ENCODE peak calls at places on chromosome 4, in seven cellular contexts. R is GM23248, P is astrocyte of the hippocampus, Q is coronary artery, D is mesendoderm, B is H9, N is tibial artery. S is an unnamed sample.

GRCh38 chr4:40227284-40227683 is 30.5 kb downstream of the RHOH start:
- DNase-seq in B (no peak), P (no peak), N (no peak), D (peak), Q (no peak), R (no peak), S (no peak)

GRCh38 chr4:164815711-164816110 is 61.3 kb upstream of the APELA start:
- DNase-seq in P (no peak), D (peak), N (no peak), R (no peak), B (no peak), Q (no peak), S (no peak)

GRCh38 chr4:153081181-153081580 is 123.1 kb upstream of the TRIM2 start:
- DNase-seq in B (no peak), P (no peak), D (no peak), N (no peak), R (no peak), Q (no peak), S (no peak)

GRCh38 chr4:30875659-30876269 is 155.6 kb downstream of the PCDH7 start:
- DNase-seq in B (no peak), D (no peak), Q (no peak), R (no peak), N (no peak), P (no peak), S (no peak)

GRCh38 chr4:89110541-89110985 is 770 bp upstream of the TIGD2 start:
- DNase-seq in B (peak), Q (no peak), P (no peak), R (no peak), N (no peak), D (peak), S (no peak)

GRCh38 chr4:91838181-91838861 is 465.4 kb upstream of the GRID2 start:
- DNase-seq in P (no peak), N (no peak), Q (no peak), D (no peak), R (no peak), B (no peak), S (no peak)

GRCh38 chr4:138113819-138114415 is 128.2 kb downstream of the SLC7A11 start:
- DNase-seq in B (no peak), N (no peak), D (no peak), R (peak), Q (no peak), P (peak), S (no peak)

GRCh38 chr4:112170451-112170993 is 25.3 kb downstream of the FAM241A start:
- DNase-seq in R (peak), P (peak), B (no peak), Q (no peak), N (no peak), D (peak), S (no peak)

GRCh38 chr4:144831971-144832370 is 186.0 kb downstream of the HHIP start:
- DNase-seq in D (no peak), Q (no peak), B (no peak), R (no peak), N (no peak), P (no peak), S (no peak)

GRCh38 chr4:24771241-24771640 is 24.1 kb upstream of the SOD3 start:
- DNase-seq in D (no peak), B (no peak), P (no peak), N (no peak), R (no peak), Q (no peak), S (no peak)

GRCh38 chr4:145098675-145099037 is 545 bp downstream of the ABCE1 start:
- DNase-seq in B (no peak), N (peak), D (no peak), P (peak), R (peak), Q (peak), S (no peak)

GRCh38 chr4:152968806-152969394 is 32.8 kb downstream of the FHDC1 start:
- DNase-seq in R (peak), N (no peak), Q (no peak), D (no peak), P (peak), B (no peak), S (no peak)

GRCh38 chr4:99205104-99205979 is 13.7 kb downstream of the ADH6 start:
- DNase-seq in P (no peak), N (peak), Q (no peak), R (peak), B (no peak), D (peak), S (no peak)

GRCh38 chr4:141134051-141134450 is 782 bp upstream of the RNF150 start:
- DNase-seq in N (no peak), R (peak), Q (no peak), P (no peak), D (no peak), B (no peak), S (no peak)

GRCh38 chr4:119512398-119512797 is 116.2 kb downstream of the PDE5A start:
- DNase-seq in B (no peak), R (no peak), N (no peak), P (no peak), D (peak), Q (no peak), S (no peak)

GRCh38 chr4:32876546-32876945 is 2156.4 kb downstream of the PCDH7 start:
- DNase-seq in D (no peak), B (no peak), N (no peak), Q (no peak), P (no peak), R (no peak), S (no peak)

GRCh38 chr4:24777528-24777927 is 17.8 kb upstream of the SOD3 start:
- DNase-seq in R (no peak), N (no peak), Q (no peak), P (no peak), D (no peak), B (no peak), S (no peak)

GRCh38 chr4:28682872-28683271 is 1822.2 kb downstream of the STIM2 start:
- DNase-seq in R (no peak), D (peak), Q (no peak), B (no peak), P (no peak), N (no peak), S (no peak)

GRCh38 chr4:105122334-105122733 is 24.3 kb upstream of the TET2 start:
- DNase-seq in B (peak), N (no peak), D (peak), P (peak), Q (no peak), R (peak), S (no peak)

GRCh38 chr4:174631901-174632758 is 109.8 kb upstream of the HPGD start:
- DNase-seq in B (no peak), D (peak), P (peak), N (no peak), Q (no peak), R (peak), S (no peak)

GRCh38 chr4:187480146-187481145 is 515.1 kb upstream of the ZFP42 start:
- DNase-seq in R (peak), P (peak), N (peak), B (no peak), D (no peak), Q (no peak), S (no peak)

GRCh38 chr4:145882594-145882993 is 56.0 kb downstream of the ZNF827 start:
- DNase-seq in Q (no peak), N (no peak), B (no peak), D (no peak), R (no peak), P (no peak), S (no peak)

GRCh38 chr4:140089216-140089615 is 64.8 kb downstream of the MAML3 start:
- DNase-seq in P (no peak), Q (no peak), N (no peak), B (no peak), R (no peak), D (no peak), S (no peak)

GRCh38 chr4:104915864-104916263 is 230.8 kb upstream of the TET2 start:
- DNase-seq in N (no peak), D (no peak), Q (no peak), B (peak), P (no peak), R (no peak), S (no peak)

GRCh38 chr4:144667500-144667899 is 21.5 kb downstream of the HHIP start:
- DNase-seq in P (peak), N (no peak), R (no peak), B (no peak), D (no peak), Q (no peak), S (no peak)